ENCODE peak calls at places on chromosomes 2 and 18, in seven cellular contexts. E is heart left ventricle, I is BE2C, G is fibroblast of mammary gland, N is GM13976, D is A549, Q is fibroblast of lung. R is an unnamed sample.

GRCh38 chr2:202335791-202336467 is 40.2 kb upstream of the BMPR2 start:
- DNase-seq in E (peak), I (peak), G (peak), N (no peak), D (no peak), Q (peak), R (no peak)

GRCh38 chr18:42028232-42028832 is 73.3 kb downstream of the PIK3C3 start:
- DNase-seq in E (no peak), I (peak), G (peak), N (peak), D (peak), Q (peak), R (no peak)

GRCh38 chr18:741931-742512 is 29.6 kb upstream of the ENOSF1 start:
- DNase-seq in E (no peak), I (no peak), G (peak), N (peak), D (peak), Q (peak), R (peak)

GRCh38 chr2:178828496-178828895 is 21.3 kb upstream of the TTN start:
- DNase-seq in E (no peak), I (no peak), G (no peak), N (no peak), D (no peak), Q (no peak), R (no peak)

GRCh38 chr2:207879536-207879935 is 109.8 kb upstream of the FZD5 start:
- DNase-seq in E (no peak), I (no peak), G (peak), N (no peak), D (peak), Q (peak), R (no peak)

GRCh38 chr2:150767924-150768801 is 280.7 kb upstream of the RND3 start:
- DNase-seq in E (no peak), I (no peak), G (peak), N (no peak), D (no peak), Q (peak), R (no peak)

GRCh38 chr2:216391401-216391800 is 19.1 kb upstream of the MARCHF4 start:
- DNase-seq in E (no peak), I (no peak), G (no peak), N (no peak), D (no peak), Q (peak), R (no peak)

GRCh38 chr2:54559593-54560145 is 103.5 kb downstream of the SPTBN1 start:
- DNase-seq in E (peak), I (no peak), G (peak), N (no peak), D (peak), Q (peak), R (no peak)

GRCh38 chr2:101762451-101763171 is 65.1 kb downstream of the MAP4K4 start:
- DNase-seq in E (no peak), I (no peak), G (no peak), N (no peak), D (no peak), Q (no peak), R (no peak)

GRCh38 chr18:50218432-50219197 is 23.7 kb upstream of the MYO5B start:
- DNase-seq in E (no peak), I (no peak), G (peak), N (peak), D (peak), Q (peak), R (no peak)

GRCh38 chr18:52766002-52766540 is 426.1 kb downstream of the DCC start:
- DNase-seq in E (no peak), I (no peak), G (no peak), N (no peak), D (no peak), Q (no peak), R (no peak)

GRCh38 chr18:69725009-69725408 is 222.7 kb downstream of the CD226 start:
- DNase-seq in E (no peak), I (no peak), G (peak), N (no peak), D (no peak), Q (peak), R (no peak)

GRCh38 chr2:172693037-172693436 is 42.6 kb upstream of the RAPGEF4 start:
- DNase-seq in E (peak), I (peak), G (peak), N (no peak), D (peak), Q (peak), R (peak)

GRCh38 chr2:96878171-96878570 is 8.3 kb upstream of the SEMA4C start:
- DNase-seq in E (no peak), I (no peak), G (no peak), N (no peak), D (no peak), Q (no peak), R (no peak)

GRCh38 chr18:7987284-7987976 is 420.3 kb downstream of the PTPRM start:
- DNase-seq in E (no peak), I (no peak), G (peak), N (no peak), D (peak), Q (peak), R (peak)

GRCh38 chr2:9675369-9676351 is 44.9 kb upstream of the YWHAQ start:
- DNase-seq in E (no peak), I (peak), G (peak), N (no peak), D (peak), Q (peak), R (peak)

GRCh38 chr2:218829868-218830451 is 1.6 kb downstream of the PRKAG3 start:
- DNase-seq in E (peak), I (no peak), G (peak), N (no peak), D (no peak), Q (no peak), R (no peak)

GRCh38 chr2:100655446-100655845 is 92.7 kb downstream of the PDCL3 start:
- DNase-seq in E (no peak), I (no peak), G (no peak), N (no peak), D (no peak), Q (no peak), R (no peak)

GRCh38 chr2:29657674-29658073 is 263.7 kb downstream of the ALK start:
- DNase-seq in E (no peak), I (no peak), G (no peak), N (no peak), D (no peak), Q (no peak), R (no peak)

GRCh38 chr2:205358351-205358815 is 323.9 kb upstream of the NRP2 start:
- DNase-seq in E (no peak), I (no peak), G (peak), N (no peak), D (no peak), Q (peak), R (peak)

DNA sequence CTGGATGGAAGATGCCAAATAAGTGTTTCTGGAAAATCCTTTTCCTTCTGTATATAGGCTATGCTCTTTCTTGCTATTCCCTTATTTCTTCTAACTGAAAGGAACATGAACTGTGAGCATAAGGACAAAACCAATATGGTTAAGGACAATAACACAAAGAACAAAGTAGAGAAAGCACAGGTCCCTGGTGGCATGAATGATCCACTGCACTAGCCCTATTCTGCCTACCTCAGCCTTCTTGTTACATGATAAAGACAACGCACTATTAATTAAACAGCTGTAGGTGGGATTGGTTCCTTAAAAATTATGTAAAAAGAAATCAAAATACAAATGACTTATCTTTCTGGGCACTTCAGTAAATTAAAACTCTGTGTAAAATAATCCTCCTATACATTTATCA is 1.9 kb upstream of the WDR75 start:
- DNase-seq in E (no peak), I (no peak), G (no peak), N (no peak), D (peak), Q (no peak), R (no peak)
- TF ChIP-seq CTCF in E (no peak), I (peak), G (peak), N (no peak), D (no peak), Q (no peak), R (peak)

DNA sequence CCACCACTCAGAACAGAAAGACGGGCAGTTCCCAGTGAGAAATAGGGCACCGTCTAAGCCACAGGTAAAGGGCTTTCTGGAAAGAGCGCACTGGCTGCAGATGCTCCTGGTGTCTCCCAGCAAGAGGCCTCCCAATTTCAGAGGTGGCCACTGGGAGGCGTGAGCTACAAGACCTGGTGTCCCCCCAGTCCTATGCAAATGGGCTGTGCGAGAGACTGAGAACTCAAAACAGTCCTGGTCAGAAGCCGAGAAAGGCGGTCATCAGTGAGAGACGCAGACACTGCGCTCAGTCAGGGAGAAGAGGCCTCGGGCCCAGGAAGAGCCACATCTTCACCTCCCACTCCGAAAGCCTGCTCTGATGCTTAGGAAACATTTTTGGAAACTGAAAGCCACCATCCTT is 179.5 kb downstream of the EIPR1 start:
- DNase-seq in E (no peak), I (peak), G (peak), N (no peak), D (peak), Q (peak), R (no peak)
- TF ChIP-seq CTCF in E (no peak), I (peak), G (no peak), N (no peak), D (no peak), Q (no peak), R (peak)

GRCh38 chr2:237734905-237735623 is 63.5 kb upstream of the RBM44 start:
- DNase-seq in E (no peak), I (no peak), G (no peak), N (no peak), D (no peak), Q (no peak), R (no peak)
- TF ChIP-seq CTCF in E (no peak), I (no peak), G (no peak), N (no peak), D (no peak), Q (no peak), R (no peak)

GRCh38 chr2:236335696-236336574 is 71.7 kb upstream of the ASB18 start:
- DNase-seq in E (no peak), I (no peak), G (no peak), N (no peak), D (no peak), Q (no peak), R (no peak)

GRCh38 chr2:236336575-236337464 is 72.6 kb upstream of the ASB18 start:
- DNase-seq in E (no peak), I (no peak), G (no peak), N (no peak), D (no peak), Q (no peak), R (no peak)

GRCh38 chr2:236338495-236339184 is 74.4 kb upstream of the ASB18 start:
- DNase-seq in E (peak), I (no peak), G (peak), N (peak), D (no peak), Q (peak), R (no peak)

GRCh38 chr2:236340251-236340650 is 76.0 kb upstream of the ASB18 start:
- DNase-seq in E (no peak), I (no peak), G (no peak), N (no peak), D (no peak), Q (no peak), R (no peak)

DNA sequence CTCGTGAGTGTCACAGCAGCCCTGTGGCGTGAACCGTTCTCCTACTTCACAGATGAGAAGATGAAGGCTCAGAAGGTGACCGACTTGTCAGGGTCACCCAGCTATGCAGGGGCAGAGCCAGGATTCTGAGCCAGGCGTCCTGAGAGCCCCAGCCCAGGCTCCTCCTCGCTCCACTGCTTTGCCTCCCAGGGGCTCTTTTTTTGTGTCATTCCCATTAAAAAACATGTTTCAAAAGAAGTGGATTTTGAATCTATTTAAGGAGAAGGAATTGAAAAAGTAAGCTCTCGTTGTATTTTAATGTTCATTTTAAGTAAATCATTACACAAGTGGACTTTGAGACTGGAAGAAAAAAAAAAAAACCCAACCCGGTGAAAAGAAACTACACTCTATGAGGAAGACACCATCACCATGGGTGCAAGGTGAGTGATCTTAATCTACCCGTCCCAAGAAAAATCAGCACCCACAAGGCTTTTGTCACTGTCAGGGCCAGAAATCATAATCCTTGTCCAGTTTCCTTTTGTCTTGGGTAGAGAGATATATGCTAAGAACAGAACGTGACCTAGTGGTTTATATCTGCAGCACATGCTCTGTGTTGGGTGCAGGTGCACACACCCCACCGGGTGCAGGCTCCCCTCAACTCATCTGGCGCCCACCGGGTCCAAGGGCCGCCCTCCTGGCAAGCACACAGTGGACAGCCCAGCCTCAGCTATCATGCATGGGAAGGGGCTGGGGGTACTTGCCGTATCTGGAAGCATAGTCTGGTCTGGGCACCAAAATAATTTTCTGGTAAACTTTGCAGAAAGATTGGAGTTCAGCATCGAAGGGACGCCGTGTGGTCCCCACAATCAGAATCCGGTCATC is 73.5 kb upstream of the ASB18 start:
- DNase-seq in E (no peak), I (no peak), G (no peak), N (no peak), D (no peak), Q (no peak), R (no peak)
- TF ChIP-seq CTCF in E (no peak), I (no peak), G (no peak), N (no peak), D (no peak), Q (no peak), R (no peak)

DNA sequence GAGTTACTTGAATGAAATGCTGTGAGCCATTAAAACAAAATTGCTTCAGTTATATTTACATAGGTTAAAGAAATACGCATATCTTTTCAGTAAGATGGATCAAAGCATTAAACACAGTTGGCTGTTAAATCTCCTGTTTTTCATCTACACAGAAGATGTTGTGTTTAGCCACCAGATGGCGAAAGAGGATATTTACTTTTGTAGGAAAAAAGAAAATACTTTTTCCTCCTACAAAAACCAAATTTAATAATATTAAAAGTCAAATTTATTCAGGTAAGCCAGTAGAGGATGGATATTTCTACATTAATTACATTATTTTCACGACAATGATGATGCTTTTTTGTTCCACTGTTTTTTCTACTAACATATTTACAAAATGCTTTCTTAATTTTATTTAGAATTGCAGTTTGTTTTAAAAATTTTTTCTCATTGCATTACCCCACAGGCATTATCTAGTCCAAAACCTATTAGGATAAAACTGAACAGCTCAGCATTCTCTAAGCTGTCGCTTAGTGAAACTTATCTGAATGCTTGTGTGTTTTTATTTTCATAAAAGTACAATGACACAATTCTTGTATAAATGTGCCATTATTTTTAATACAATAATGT is 173.7 kb downstream of the ASXL3 start:
- DNase-seq in E (no peak), I (no peak), G (peak), N (no peak), D (peak), Q (peak), R (no peak)
- TF ChIP-seq CTCF in E (peak), I (peak), G (peak), N (peak), D (peak), Q (peak), R (peak)

GRCh38 chr2:3505771-3506170 is 13.6 kb downstream of the ADI1 start:
- DNase-seq in E (no peak), I (no peak), G (no peak), N (no peak), D (no peak), Q (no peak), R (no peak)

GRCh38 chr2:3504741-3505140 is 14.6 kb downstream of the ADI1 start:
- DNase-seq in E (no peak), I (no peak), G (no peak), N (no peak), D (no peak), Q (no peak), R (no peak)

GRCh38 chr2:3503483-3503882 is 15.8 kb downstream of the ADI1 start:
- DNase-seq in E (no peak), I (no peak), G (no peak), N (no peak), D (no peak), Q (no peak), R (no peak)

GRCh38 chr2:3500326-3500899 is 18.9 kb downstream of the ADI1 start:
- DNase-seq in E (no peak), I (no peak), G (no peak), N (no peak), D (no peak), Q (no peak), R (no peak)

DNA sequence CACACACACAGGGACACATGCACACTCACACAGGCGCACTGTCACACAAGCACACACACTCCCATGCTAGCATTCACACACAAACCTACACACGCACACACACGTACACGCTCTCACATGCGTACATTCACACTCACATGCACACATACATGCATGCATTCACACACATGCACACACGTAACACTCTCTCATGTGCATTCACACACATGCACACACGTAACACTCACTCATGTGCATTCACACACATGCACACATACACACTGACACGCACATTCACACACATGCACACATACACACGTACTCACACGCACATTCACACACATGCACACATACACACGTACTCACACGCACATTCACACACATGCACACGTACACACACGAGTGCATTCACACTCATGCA is 16.3 kb downstream of the ADI1 start:
- DNase-seq in E (no peak), I (no peak), G (no peak), N (no peak), D (no peak), Q (no peak), R (no peak)
- TF ChIP-seq CTCF in E (no peak), I (no peak), G (no peak), N (no peak), D (no peak), Q (no peak), R (no peak)

DNA sequence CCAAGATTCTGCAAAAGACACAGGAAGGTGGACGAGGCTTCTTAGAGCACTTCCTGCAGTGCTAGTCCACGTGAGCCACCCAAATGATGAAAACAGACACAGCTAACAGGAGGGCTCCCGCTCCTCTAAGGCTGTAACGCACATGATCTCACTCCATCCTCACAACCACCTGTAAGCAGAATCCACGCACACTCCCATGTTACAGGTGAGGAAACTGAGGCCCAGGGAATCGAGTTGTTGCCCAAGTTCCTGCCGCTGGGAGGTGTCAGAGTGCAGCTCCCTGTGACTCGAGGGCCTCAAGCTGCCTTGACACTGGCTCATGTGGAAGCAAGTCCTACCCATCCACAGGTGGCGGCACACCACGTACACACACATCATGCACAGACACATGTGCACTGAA is 4.4 kb downstream of the DNMT3A start:
- DNase-seq in E (no peak), I (no peak), G (no peak), N (no peak), D (no peak), Q (no peak), R (no peak)
- TF ChIP-seq CTCF in E (no peak), I (no peak), G (no peak), N (no peak), D (no peak), Q (no peak), R (no peak)

GRCh38 chr2:102891261-102891660 is 129.4 kb downstream of the TMEM182 start:
- DNase-seq in E (no peak), I (no peak), G (peak), N (no peak), D (no peak), Q (peak), R (no peak)
- TF ChIP-seq CTCF in E (no peak), I (no peak), G (no peak), N (no peak), D (no peak), Q (no peak), R (no peak)

GRCh38 chr2:229884775-229885699 is 36.8 kb downstream of the TRIP12 start:
- DNase-seq in E (no peak), I (no peak), G (no peak), N (no peak), D (no peak), Q (no peak), R (no peak)
- TF ChIP-seq CTCF in E (no peak), I (no peak), G (no peak), N (no peak), D (no peak), Q (no peak), R (no peak)

GRCh38 chr2:14828223-14828622 is 195.7 kb downstream of the LRATD1 start:
- DNase-seq in E (no peak), I (no peak), G (no peak), N (no peak), D (no peak), Q (no peak), R (no peak)

GRCh38 chr2:14826518-14826917 is 194.0 kb downstream of the LRATD1 start:
- DNase-seq in E (no peak), I (no peak), G (peak), N (no peak), D (no peak), Q (no peak), R (no peak)

GRCh38 chr2:14827226-14828023 is 194.9 kb downstream of the LRATD1 start:
- DNase-seq in E (no peak), I (no peak), G (peak), N (no peak), D (no peak), Q (peak), R (no peak)

DNA sequence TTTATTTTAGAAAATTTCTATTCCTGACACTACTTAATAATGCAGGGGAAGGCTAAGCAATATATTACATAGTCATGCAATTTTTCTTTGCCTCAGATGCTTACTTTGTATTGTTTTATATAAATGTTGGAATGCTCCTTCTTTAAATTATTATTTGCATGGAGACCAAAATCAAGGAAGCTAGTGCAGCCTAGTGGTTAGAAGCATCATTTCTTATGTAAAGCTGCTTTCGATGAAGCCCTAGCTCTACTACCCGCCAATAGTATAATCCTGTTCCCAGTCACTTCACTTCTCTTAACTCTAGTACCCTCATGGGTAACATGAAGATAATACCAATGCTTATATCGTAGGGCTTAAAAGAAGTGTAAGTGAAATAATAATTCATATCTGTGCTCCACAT is 198.9 kb downstream of the LRATD1 start:
- DNase-seq in E (no peak), I (no peak), G (peak), N (no peak), D (no peak), Q (no peak), R (no peak)
- TF ChIP-seq CTCF in E (no peak), I (no peak), G (peak), N (no peak), D (no peak), Q (peak), R (peak)

R was measured in retinal pigment epithelial cell.